ENCODE peak calls at places on chromosomes 3 and 15, in ten cellular contexts. One of them, this sample, is unnamed.

GRCh38 chr3:165170236-165170635 is 25.9 kb downstream of the SLITRK3 start:
- DNase-seq in transverse colon: no peak
- DNase-seq in IMR-90: no peak
- DNase-seq in heart left ventricle: no peak
- DNase-seq in esophagus squamous epithelium: no peak
- DNase-seq in uterus: no peak
- DNase-seq in stomach: no peak
- DNase-seq in sigmoid colon: no peak
- DNase-seq in thyroid gland: no peak
- DNase-seq in adrenal gland: no peak
- DNase-seq in this sample: no peak

GRCh38 chr3:104214937-104215336 is 1151.8 kb upstream of the ALCAM start:
- DNase-seq in transverse colon: no peak
- DNase-seq in IMR-90: no peak
- DNase-seq in heart left ventricle: no peak
- DNase-seq in esophagus squamous epithelium: no peak
- DNase-seq in uterus: no peak
- DNase-seq in stomach: no peak
- DNase-seq in sigmoid colon: no peak
- DNase-seq in thyroid gland: no peak
- DNase-seq in adrenal gland: no peak
- DNase-seq in this sample: no peak

GRCh38 chr15:92631721-92632120 is 23.9 kb downstream of the FAM174B start:
- DNase-seq in transverse colon: no peak
- DNase-seq in IMR-90: no peak
- DNase-seq in heart left ventricle: no peak
- DNase-seq in esophagus squamous epithelium: no peak
- DNase-seq in uterus: no peak
- DNase-seq in stomach: peak
- DNase-seq in sigmoid colon: no peak
- DNase-seq in thyroid gland: no peak
- DNase-seq in adrenal gland: no peak
- DNase-seq in this sample: no peak

GRCh38 chr15:33865416-33865815 is 102.9 kb upstream of the CHRM5 start:
- DNase-seq in transverse colon: no peak
- DNase-seq in IMR-90: peak
- DNase-seq in heart left ventricle: no peak
- DNase-seq in esophagus squamous epithelium: no peak
- DNase-seq in uterus: no peak
- DNase-seq in stomach: no peak
- DNase-seq in sigmoid colon: no peak
- DNase-seq in thyroid gland: no peak
- DNase-seq in adrenal gland: no peak
- DNase-seq in this sample: no peak

GRCh38 chr15:55993804-55994539 is 560 bp upstream of the NEDD4 start:
- DNase-seq in transverse colon: no peak
- DNase-seq in IMR-90: peak
- DNase-seq in heart left ventricle: peak
- DNase-seq in esophagus squamous epithelium: no peak
- DNase-seq in uterus: no peak
- DNase-seq in stomach: no peak
- DNase-seq in sigmoid colon: no peak
- DNase-seq in thyroid gland: no peak
- DNase-seq in adrenal gland: no peak
- DNase-seq in this sample: no peak

GRCh38 chr15:73227433-73228056 is 141.2 kb downstream of the HCN4 start:
- DNase-seq in transverse colon: no peak
- DNase-seq in IMR-90: no peak
- DNase-seq in heart left ventricle: no peak
- DNase-seq in esophagus squamous epithelium: no peak
- DNase-seq in uterus: no peak
- DNase-seq in stomach: no peak
- DNase-seq in sigmoid colon: no peak
- DNase-seq in thyroid gland: no peak
- DNase-seq in adrenal gland: no peak
- DNase-seq in this sample: no peak

GRCh38 chr3:21390136-21390535 is 360.9 kb downstream of the ZNF385D start:
- DNase-seq in transverse colon: no peak
- DNase-seq in IMR-90: peak
- DNase-seq in heart left ventricle: no peak
- DNase-seq in esophagus squamous epithelium: no peak
- DNase-seq in uterus: no peak
- DNase-seq in stomach: no peak
- DNase-seq in sigmoid colon: no peak
- DNase-seq in thyroid gland: no peak
- DNase-seq in adrenal gland: no peak
- DNase-seq in this sample: no peak

GRCh38 chr3:188262913-188263683 is 109.1 kb downstream of the LPP start:
- DNase-seq in transverse colon: no peak
- DNase-seq in IMR-90: peak
- DNase-seq in heart left ventricle: peak
- DNase-seq in esophagus squamous epithelium: no peak
- DNase-seq in uterus: peak
- DNase-seq in stomach: no peak
- DNase-seq in sigmoid colon: no peak
- DNase-seq in thyroid gland: no peak
- DNase-seq in adrenal gland: peak
- DNase-seq in this sample: no peak

GRCh38 chr15:29959384-29960137 is 123.2 kb upstream of the GOLGA8J start:
- DNase-seq in transverse colon: no peak
- DNase-seq in IMR-90: no peak
- DNase-seq in heart left ventricle: no peak
- DNase-seq in esophagus squamous epithelium: no peak
- DNase-seq in uterus: no peak
- DNase-seq in stomach: no peak
- DNase-seq in sigmoid colon: no peak
- DNase-seq in thyroid gland: no peak
- DNase-seq in adrenal gland: no peak
- DNase-seq in this sample: peak

GRCh38 chr15:74954515-74954914 is 2.1 kb downstream of the RPP25 start:
- DNase-seq in transverse colon: no peak
- DNase-seq in IMR-90: peak
- DNase-seq in heart left ventricle: no peak
- DNase-seq in esophagus squamous epithelium: no peak
- DNase-seq in uterus: no peak
- DNase-seq in stomach: no peak
- DNase-seq in sigmoid colon: no peak
- DNase-seq in thyroid gland: no peak
- DNase-seq in adrenal gland: peak
- DNase-seq in this sample: peak

GRCh38 chr15:51270706-51271105 is 67.7 kb downstream of the CYP19A1 start:
- DNase-seq in transverse colon: no peak
- DNase-seq in IMR-90: no peak
- DNase-seq in heart left ventricle: no peak
- DNase-seq in esophagus squamous epithelium: no peak
- DNase-seq in uterus: no peak
- DNase-seq in stomach: no peak
- DNase-seq in sigmoid colon: no peak
- DNase-seq in thyroid gland: no peak
- DNase-seq in adrenal gland: peak
- DNase-seq in this sample: no peak

GRCh38 chr3:11204697-11205397 is 50.6 kb downstream of the HRH1 start:
- DNase-seq in transverse colon: no peak
- DNase-seq in IMR-90: no peak
- DNase-seq in heart left ventricle: no peak
- DNase-seq in esophagus squamous epithelium: no peak
- DNase-seq in uterus: no peak
- DNase-seq in stomach: no peak
- DNase-seq in sigmoid colon: peak
- DNase-seq in thyroid gland: peak
- DNase-seq in adrenal gland: no peak
- DNase-seq in this sample: no peak

GRCh38 chr3:61844346-61844745 is 283.0 kb downstream of the PTPRG start:
- DNase-seq in transverse colon: no peak
- DNase-seq in IMR-90: no peak
- DNase-seq in heart left ventricle: no peak
- DNase-seq in esophagus squamous epithelium: no peak
- DNase-seq in uterus: no peak
- DNase-seq in stomach: no peak
- DNase-seq in sigmoid colon: no peak
- DNase-seq in thyroid gland: no peak
- DNase-seq in adrenal gland: no peak
- DNase-seq in this sample: no peak

GRCh38 chr15:54719325-54719724 is 477.4 kb downstream of the RSL24D1 start:
- DNase-seq in transverse colon: no peak
- DNase-seq in IMR-90: no peak
- DNase-seq in heart left ventricle: no peak
- DNase-seq in esophagus squamous epithelium: no peak
- DNase-seq in uterus: no peak
- DNase-seq in stomach: no peak
- DNase-seq in sigmoid colon: no peak
- DNase-seq in thyroid gland: no peak
- DNase-seq in adrenal gland: no peak
- DNase-seq in this sample: no peak

GRCh38 chr15:30953731-30954378 is 37.6 kb downstream of the MTMR10 start:
- DNase-seq in transverse colon: no peak
- DNase-seq in IMR-90: peak
- DNase-seq in heart left ventricle: no peak
- DNase-seq in esophagus squamous epithelium: no peak
- DNase-seq in uterus: no peak
- DNase-seq in stomach: no peak
- DNase-seq in sigmoid colon: no peak
- DNase-seq in thyroid gland: no peak
- DNase-seq in adrenal gland: no peak
- DNase-seq in this sample: no peak

GRCh38 chr3:14431556-14431927 is 29.1 kb downstream of the SLC6A6 start:
- DNase-seq in transverse colon: peak
- DNase-seq in IMR-90: no peak
- DNase-seq in heart left ventricle: no peak
- DNase-seq in esophagus squamous epithelium: no peak
- DNase-seq in uterus: no peak
- DNase-seq in stomach: no peak
- DNase-seq in sigmoid colon: no peak
- DNase-seq in thyroid gland: no peak
- DNase-seq in adrenal gland: no peak
- DNase-seq in this sample: no peak

GRCh38 chr3:56989434-56990294 is 70.8 kb upstream of the SPATA12 start:
- DNase-seq in transverse colon: no peak
- DNase-seq in IMR-90: no peak
- DNase-seq in heart left ventricle: no peak
- DNase-seq in esophagus squamous epithelium: no peak
- DNase-seq in uterus: peak
- DNase-seq in stomach: peak
- DNase-seq in sigmoid colon: peak
- DNase-seq in thyroid gland: peak
- DNase-seq in adrenal gland: no peak
- DNase-seq in this sample: no peak

GRCh38 chr15:60590935-60591490 is 112.1 kb upstream of the ICE2 start:
- DNase-seq in transverse colon: peak
- DNase-seq in IMR-90: peak
- DNase-seq in heart left ventricle: peak
- DNase-seq in esophagus squamous epithelium: no peak
- DNase-seq in uterus: peak
- DNase-seq in stomach: peak
- DNase-seq in sigmoid colon: peak
- DNase-seq in thyroid gland: peak
- DNase-seq in adrenal gland: peak
- DNase-seq in this sample: peak
- TF ChIP-seq POLR2A in transverse colon: no peak
- TF ChIP-seq POLR2A in IMR-90: no peak
- TF ChIP-seq POLR2A in heart left ventricle: no peak
- TF ChIP-seq POLR2A in esophagus squamous epithelium: peak
- TF ChIP-seq POLR2A in uterus: no peak
- TF ChIP-seq POLR2A in stomach: no peak
- TF ChIP-seq POLR2A in sigmoid colon: no peak
- TF ChIP-seq POLR2A in thyroid gland: no peak
- TF ChIP-seq POLR2A in adrenal gland: peak
- TF ChIP-seq POLR2A in this sample: no peak

DNA sequence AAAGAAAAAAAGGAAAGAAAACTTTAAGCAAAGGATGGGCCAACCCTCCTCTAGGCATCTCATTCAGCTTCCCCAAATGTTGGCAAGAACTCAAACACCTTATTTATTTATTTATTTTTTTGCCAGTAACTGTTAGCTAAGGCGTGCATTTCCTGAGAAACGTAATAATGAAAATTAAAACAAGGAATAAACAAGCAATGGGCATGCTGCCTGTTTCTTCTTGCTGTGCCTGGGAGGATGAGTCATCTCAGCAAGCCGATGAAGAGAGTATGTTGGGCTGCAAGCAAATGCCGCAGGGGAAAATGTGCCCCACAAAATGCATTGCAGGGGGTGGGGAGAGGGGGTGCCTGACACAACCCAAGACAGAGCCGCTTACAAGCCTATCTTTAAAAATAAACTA is 40.5 kb downstream of the EIF4E3 start:
- DNase-seq in transverse colon: no peak
- DNase-seq in IMR-90: peak
- DNase-seq in heart left ventricle: no peak
- DNase-seq in esophagus squamous epithelium: peak
- DNase-seq in uterus: peak
- DNase-seq in stomach: no peak
- DNase-seq in sigmoid colon: peak
- DNase-seq in thyroid gland: no peak
- DNase-seq in adrenal gland: peak
- DNase-seq in this sample: peak
- H3K27ac ChIP-seq in transverse colon: peak
- H3K27ac ChIP-seq in IMR-90: no peak
- H3K27ac ChIP-seq in heart left ventricle: no peak
- H3K27ac ChIP-seq in esophagus squamous epithelium: no peak
- H3K27ac ChIP-seq in uterus: peak
- H3K27ac ChIP-seq in stomach: no peak
- H3K27ac ChIP-seq in sigmoid colon: peak
- H3K27ac ChIP-seq in thyroid gland: peak
- H3K27ac ChIP-seq in adrenal gland: no peak
- H3K27ac ChIP-seq in this sample: no peak

DNA sequence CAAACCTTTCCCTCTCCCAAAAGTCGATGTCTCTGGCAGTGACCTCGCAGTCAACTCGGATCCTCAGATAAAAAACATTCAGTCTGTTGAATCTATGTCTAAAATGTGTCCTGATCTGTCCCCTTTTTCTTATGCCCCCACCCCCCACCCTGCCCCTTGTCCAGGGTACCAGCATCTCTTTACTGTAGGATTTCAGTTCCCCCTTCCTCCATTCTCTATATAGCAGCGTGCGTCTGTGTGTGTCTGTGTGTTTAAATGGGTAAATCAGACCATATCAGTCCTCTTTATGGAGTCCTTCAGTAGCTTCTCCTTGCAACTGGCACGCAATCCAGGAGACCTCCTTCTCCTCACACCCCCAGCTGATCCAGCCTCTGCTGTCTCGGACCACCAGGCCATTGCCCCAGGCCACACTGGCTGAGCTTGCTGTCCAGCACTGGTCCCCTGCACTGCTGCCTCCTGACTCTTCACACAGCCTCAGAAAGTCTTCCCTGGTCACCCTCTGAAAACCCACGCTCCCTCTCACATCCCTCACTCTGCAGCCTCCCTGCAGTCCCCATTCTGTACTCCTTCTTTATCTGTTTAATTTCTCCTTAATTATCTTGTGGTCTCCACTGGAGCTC is 1.5 kb downstream of the LRRK1 start:
- DNase-seq in transverse colon: no peak
- DNase-seq in IMR-90: no peak
- DNase-seq in heart left ventricle: no peak
- DNase-seq in esophagus squamous epithelium: no peak
- DNase-seq in uterus: no peak
- DNase-seq in stomach: no peak
- DNase-seq in sigmoid colon: no peak
- DNase-seq in thyroid gland: no peak
- DNase-seq in adrenal gland: no peak
- DNase-seq in this sample: no peak
- TF ChIP-seq POLR2A in transverse colon: no peak
- TF ChIP-seq POLR2A in IMR-90: no peak
- TF ChIP-seq POLR2A in heart left ventricle: no peak
- TF ChIP-seq POLR2A in esophagus squamous epithelium: no peak
- TF ChIP-seq POLR2A in uterus: no peak
- TF ChIP-seq POLR2A in stomach: no peak
- TF ChIP-seq POLR2A in sigmoid colon: no peak
- TF ChIP-seq POLR2A in thyroid gland: no peak
- TF ChIP-seq POLR2A in adrenal gland: no peak
- TF ChIP-seq POLR2A in this sample: no peak

GRCh38 chr3:65548848-65549625 is 489.7 kb downstream of the MAGI1 start:
- DNase-seq in transverse colon: peak
- DNase-seq in IMR-90: no peak
- DNase-seq in heart left ventricle: peak
- DNase-seq in esophagus squamous epithelium: no peak
- DNase-seq in uterus: no peak
- DNase-seq in stomach: no peak
- DNase-seq in sigmoid colon: peak
- DNase-seq in thyroid gland: peak
- DNase-seq in adrenal gland: no peak
- DNase-seq in this sample: peak
- H3K27ac ChIP-seq in transverse colon: peak
- H3K27ac ChIP-seq in IMR-90: no peak
- H3K27ac ChIP-seq in heart left ventricle: peak
- H3K27ac ChIP-seq in esophagus squamous epithelium: peak
- H3K27ac ChIP-seq in uterus: no peak
- H3K27ac ChIP-seq in stomach: peak
- H3K27ac ChIP-seq in sigmoid colon: peak
- H3K27ac ChIP-seq in thyroid gland: no peak
- H3K27ac ChIP-seq in adrenal gland: no peak
- H3K27ac ChIP-seq in this sample: no peak

This sample was measured in testis.